ENCODE peak calls at places on chromosomes 5 and 9, in four cellular contexts. One of them, this sample, is unnamed.
A peak's percentile ranks its signal among the peaks of the same experiment; 100 is the strongest.

GRCh38 chr5:146338774-146339714 is at the start of gene POU4F3:
- DNase-seq in transverse colon: no peak
- DNase-seq in HFF-Myc: no peak
- DNase-seq in tibial artery: no peak
- DNase-seq in this sample: no peak

GRCh38 chr5:155729684-155730059 is 597.3 kb upstream of the SGCD start:
- DNase-seq in transverse colon: no peak
- DNase-seq in HFF-Myc: no peak
- DNase-seq in tibial artery: no peak
- DNase-seq in this sample: no peak

GRCh38 chr9:13279284-13280162 is at the start of gene MPDZ:
- DNase-seq in transverse colon: peak; percentile 37
- DNase-seq in HFF-Myc: no peak
- DNase-seq in tibial artery: peak; percentile 80
- DNase-seq in this sample: peak; percentile 57

GRCh38 chr5:67636091-67636490 is 439.5 kb upstream of the CD180 start:
- DNase-seq in transverse colon: peak; percentile 13
- DNase-seq in HFF-Myc: no peak
- DNase-seq in tibial artery: peak; percentile 84
- DNase-seq in this sample: no peak

GRCh38 chr9:12730198-12730597 is 37.0 kb downstream of the TYRP1 start:
- DNase-seq in transverse colon: no peak
- DNase-seq in HFF-Myc: no peak
- DNase-seq in tibial artery: no peak
- DNase-seq in this sample: no peak

GRCh38 chr9:36535106-36535505 is 37.6 kb upstream of the MELK start:
- DNase-seq in transverse colon: no peak
- DNase-seq in HFF-Myc: no peak
- DNase-seq in tibial artery: no peak
- DNase-seq in this sample: no peak

GRCh38 chr9:37324261-37324683 is 98.2 kb upstream of the GRHPR start:
- DNase-seq in transverse colon: no peak
- DNase-seq in HFF-Myc: no peak
- DNase-seq in tibial artery: no peak
- DNase-seq in this sample: no peak

GRCh38 chr5:17928571-17928970 is 294.3 kb downstream of the TAF11L14 start:
- DNase-seq in transverse colon: no peak
- DNase-seq in HFF-Myc: no peak
- DNase-seq in tibial artery: peak; percentile 72
- DNase-seq in this sample: no peak

GRCh38 chr5:16178745-16179372 is 732 bp downstream of the MARCHF11 start:
- DNase-seq in transverse colon: peak; percentile 44
- DNase-seq in HFF-Myc: peak; percentile 21
- DNase-seq in tibial artery: peak; percentile 67
- DNase-seq in this sample: peak; percentile 18

GRCh38 chr5:56056875-56057274 is 62.1 kb upstream of the IL6ST start:
- DNase-seq in transverse colon: no peak
- DNase-seq in HFF-Myc: no peak
- DNase-seq in tibial artery: no peak
- DNase-seq in this sample: no peak

GRCh38 chr9:78230761-78231160 is 5.1 kb upstream of the CEP78 start:
- DNase-seq in transverse colon: no peak
- DNase-seq in HFF-Myc: no peak
- DNase-seq in tibial artery: no peak
- DNase-seq in this sample: no peak

GRCh38 chr9:134606951-134607733 is 34.5 kb upstream of the COL5A1 start:
- DNase-seq in transverse colon: no peak
- DNase-seq in HFF-Myc: no peak
- DNase-seq in tibial artery: no peak
- DNase-seq in this sample: peak; percentile 18

GRCh38 chr9:114276908-114277821 is 45.7 kb upstream of the ORM1 start:
- DNase-seq in transverse colon: no peak
- DNase-seq in HFF-Myc: peak; percentile 66
- DNase-seq in tibial artery: peak; percentile 54
- DNase-seq in this sample: peak; percentile 41

GRCh38 chr5:8756498-8757084 is 789.3 kb downstream of the SEMA5A start:
- DNase-seq in transverse colon: peak; percentile 8
- DNase-seq in HFF-Myc: peak; percentile 35
- DNase-seq in tibial artery: no peak
- DNase-seq in this sample: no peak

GRCh38 chr5:44002381-44002901 is 386.8 kb downstream of the FGF10 start:
- DNase-seq in transverse colon: no peak
- DNase-seq in HFF-Myc: no peak
- DNase-seq in tibial artery: no peak
- DNase-seq in this sample: no peak

GRCh38 chr5:140118294-140118936 is 4.5 kb downstream of the PURA start:
- DNase-seq in transverse colon: no peak
- DNase-seq in HFF-Myc: no peak
- DNase-seq in tibial artery: no peak
- DNase-seq in this sample: no peak
- TF ChIP-seq CTCF in transverse colon: no peak
- TF ChIP-seq CTCF in HFF-Myc: no peak
- TF ChIP-seq CTCF in tibial artery: no peak
- TF ChIP-seq CTCF in this sample: no peak

GRCh38 chr5:140363631-140364471 is 3.9 kb downstream of the SLC4A9 start:
- DNase-seq in transverse colon: no peak
- DNase-seq in HFF-Myc: no peak
- DNase-seq in tibial artery: no peak
- DNase-seq in this sample: no peak
- H3K4me3 ChIP-seq in transverse colon: peak overlapping the region; percentile 32
- H3K4me3 ChIP-seq in HFF-Myc: peak overlapping the region; percentile 28
- H3K4me3 ChIP-seq in tibial artery: peak overlapping the region; percentile 32
- H3K4me3 ChIP-seq in this sample: peak overlapping the region; percentile 11

DNA sequence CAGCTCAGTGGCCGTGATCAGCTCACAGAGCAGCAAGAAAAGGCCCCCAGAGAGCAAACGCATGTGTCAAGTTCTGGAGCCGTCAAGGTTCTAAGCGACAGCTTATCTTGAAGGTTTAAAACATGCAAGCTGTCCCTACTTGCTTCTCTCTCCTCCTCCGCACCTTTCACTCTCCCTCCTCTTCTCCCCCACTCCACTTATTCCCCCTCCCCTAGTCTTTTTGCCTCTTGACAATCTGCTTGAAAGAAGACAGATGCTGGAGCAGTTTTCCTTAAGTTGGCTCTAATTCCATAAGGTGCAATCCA is 189.8 kb upstream of the SNX2 start:
- DNase-seq in transverse colon: no peak
- DNase-seq in HFF-Myc: no peak
- DNase-seq in tibial artery: no peak
- DNase-seq in this sample: no peak
- TF ChIP-seq CTCF in transverse colon: no peak
- TF ChIP-seq CTCF in HFF-Myc: no peak
- TF ChIP-seq CTCF in tibial artery: no peak
- TF ChIP-seq CTCF in this sample: no peak

GRCh38 chr5:130155395-130155794 is 251.1 kb downstream of the CHSY3 start:
- DNase-seq in transverse colon: no peak
- DNase-seq in HFF-Myc: no peak
- DNase-seq in tibial artery: no peak
- DNase-seq in this sample: no peak
- H3K4me3 ChIP-seq in transverse colon: no peak overlapping the region
- H3K4me3 ChIP-seq in HFF-Myc: no peak overlapping the region
- H3K4me3 ChIP-seq in tibial artery: no peak overlapping the region
- H3K4me3 ChIP-seq in this sample: no peak overlapping the region